ENCODE peak calls at places on chromosomes 3 and 15, in six cellular contexts. T, I, U, R, Q and Z are unnamed samples.

GRCh38 chr15:74209997-74210573 is 7.5 kb upstream of the STRA6 start:
- DNase-seq in R (no peak), T (no peak), I (no peak), Q (no peak), U (peak; percentile 97), Z (no peak)

GRCh38 chr3:69200384-69201068 is 78.1 kb upstream of the LMOD3 start:
- DNase-seq in R (no peak), Q (peak; percentile 78), I (no peak), T (peak; percentile 48), U (peak; percentile 65), Z (no peak)

GRCh38 chr15:100022426-100022825 is 289.2 kb upstream of the LYSMD4 start:
- DNase-seq in U (no peak), I (no peak), Q (no peak), T (no peak), R (no peak), Z (no peak)

GRCh38 chr3:99131876-99132275 is 230.4 kb upstream of the DCBLD2 start:
- DNase-seq in T (no peak), I (no peak), Q (no peak), R (no peak), U (peak; percentile 36), Z (no peak)

GRCh38 chr3:45178131-45179023 is 32.2 kb upstream of the CDCP1 start:
- DNase-seq in R (no peak), Q (peak; percentile 61), U (no peak), I (no peak), T (peak; percentile 20), Z (no peak)

GRCh38 chr3:6697722-6698121 is 163.2 kb upstream of the GRM7 start:
- DNase-seq in U (no peak), I (no peak), Q (no peak), T (no peak), R (no peak), Z (no peak)

GRCh38 chr3:195517030-195517429 is 26.1 kb downstream of the PPP1R2 start:
- DNase-seq in I (peak; percentile 31), Q (no peak), T (no peak), U (no peak), R (no peak), Z (no peak)

GRCh38 chr3:148532326-148532725 is 165.4 kb upstream of the AGTR1 start:
- DNase-seq in T (no peak), U (peak; percentile 11), Q (no peak), I (no peak), R (no peak), Z (no peak)

GRCh38 chr15:68637755-68638405 is 59.1 kb downstream of the CORO2B start:
- DNase-seq in Q (no peak), I (no peak), T (peak; percentile 92), U (peak; percentile 83), R (no peak), Z (no peak)

GRCh38 chr15:69060041-69060481 is 45.6 kb downstream of the NOX5 start:
- DNase-seq in U (no peak), R (no peak), Q (no peak), I (no peak), T (no peak), Z (no peak)

GRCh38 chr15:38229700-38230099 is 22.9 kb upstream of the SPRED1 start:
- DNase-seq in U (no peak), I (no peak), Q (no peak), R (no peak), T (peak; percentile 37), Z (no peak)

GRCh38 chr3:194375921-194376570 is 6.5 kb upstream of the LRRC15 start:
- DNase-seq in I (no peak), R (no peak), U (no peak), T (no peak), Q (no peak), Z (no peak)

GRCh38 chr15:67783303-67783702 is 42.0 kb upstream of the SKOR1 start:
- DNase-seq in U (no peak), R (no peak), T (no peak), I (no peak), Q (no peak), Z (no peak)

GRCh38 chr3:133038089-133038730 is at the start of gene TMEM108:
- DNase-seq in U (peak; percentile 56), R (no peak), I (peak; percentile 75), Q (peak; percentile 34), T (peak; percentile 55), Z (no peak)

GRCh38 chr15:48936666-48937065 is 27.1 kb downstream of the SHC4 start:
- DNase-seq in I (no peak), R (no peak), U (peak; percentile 42), T (peak; percentile 52), Q (no peak), Z (no peak)

GRCh38 chr3:170062769-170063168 is 25.0 kb downstream of the GPR160 start:
- DNase-seq in U (no peak), I (no peak), T (no peak), Q (no peak), R (no peak), Z (no peak)

GRCh38 chr3:162605651-162606204 is 1109.1 kb downstream of the OTOL1 start:
- DNase-seq in R (no peak), U (no peak), Q (no peak), I (no peak), T (no peak), Z (no peak)

GRCh38 chr3:73868688-73869315 is 244.1 kb upstream of the PDZRN3 start:
- DNase-seq in Q (no peak), I (peak; percentile 5), U (peak; percentile 57), R (peak; percentile 5), T (peak; percentile 29), Z (no peak)

GRCh38 chr3:14231145-14231990 is 52.8 kb downstream of the LSM3 start:
- DNase-seq in Q (no peak), U (no peak), T (no peak), R (no peak), I (no peak), Z (no peak)

GRCh38 chr15:70873232-70874054 is 18.8 kb downstream of the THAP10 start:
- DNase-seq in R (no peak), Q (no peak), T (no peak), U (no peak), I (no peak), Z (no peak)

GRCh38 chr3:172289583-172289982 is 158.7 kb downstream of the GHSR start:
- DNase-seq in R (no peak), U (no peak), I (no peak), Q (no peak), T (no peak), Z (no peak)

GRCh38 chr3:138862531-138862923 is 27.8 kb upstream of the PIK3CB start:
- DNase-seq in R (no peak), T (no peak), I (no peak), Q (no peak), U (peak; percentile 9), Z (no peak)

GRCh38 chr3:45182915-45183881 is 37.0 kb upstream of the CDCP1 start:
- DNase-seq in I (no peak), R (no peak), T (peak; percentile 32), Q (peak; percentile 59), U (peak; percentile 54), Z (no peak)

GRCh38 chr15:63911160-63911559 is 77.4 kb upstream of the HERC1 start:
- DNase-seq in I (no peak), Q (no peak), U (no peak), T (no peak), R (no peak), Z (no peak)

GRCh38 chr3:149777414-149778214 is 14.7 kb downstream of the ANKUB1 start:
- DNase-seq in Q (no peak), U (no peak), T (no peak), I (no peak), R (no peak), Z (no peak)

GRCh38 chr3:195204360-195205166 is 66.4 kb downstream of the XXYLT1 start:
- DNase-seq in T (no peak), I (no peak), R (no peak), Q (no peak), U (peak; percentile 88), Z (no peak)